ENCODE peak calls at places on chromosomes 13 and 19, in ten cellular contexts. O is neural progenitor cell; H is A549; T is DND-41; E is left ventricle myocardium inferior; Z is CD8-positive, alpha-beta memory T cell; F is endodermal cell; Q is H9; U is transverse colon; Y is lower lobe of right lung. N is an unnamed sample.

GRCh38 chr13:96141032-96141431 is 51.1 kb downstream of the HS6ST3 start:
- DNase-seq in O (peak; percentile 67), H (peak; percentile 25), T (no peak), E (no peak), Z (no peak), F (no peak), Q (no peak), U (no peak), Y (no peak), N (no peak)

GRCh38 chr13:73938375-73939070 is 195.7 kb downstream of the KLF12 start:
- DNase-seq in O (no peak), H (peak; percentile 52), T (no peak), E (no peak), Z (no peak), F (peak; percentile 55), Q (no peak), U (no peak), Y (no peak), N (no peak)

GRCh38 chr13:23608704-23609413 is 38.6 kb downstream of the TNFRSF19 start:
- DNase-seq in O (no peak), H (no peak), T (no peak), E (peak; percentile 59), Z (no peak), F (no peak), Q (no peak), U (peak; percentile 18), Y (peak; percentile 51), N (peak; percentile 70)

GRCh38 chr19:14433454-14434156 is 499 bp downstream of the PKN1 start:
- DNase-seq in O (peak; percentile 48), H (no peak), T (peak; percentile 48), E (no peak), Z (peak; percentile 33), F (peak; percentile 62), Q (no peak), U (peak; percentile 75), Y (peak; percentile 62), N (no peak)

GRCh38 chr13:107864543-107865460 is 350.5 kb downstream of the LIG4 start:
- DNase-seq in O (peak; percentile 90), H (peak; percentile 35), T (peak; percentile 47), E (no peak), Z (no peak), F (peak; percentile 79), Q (no peak), U (no peak), Y (no peak), N (no peak)

GRCh38 chr13:68369739-68370138 is 1139.6 kb upstream of the PCDH9 start:
- DNase-seq in O (no peak), H (peak; percentile 59), T (no peak), E (no peak), Z (no peak), F (no peak), Q (no peak), U (no peak), Y (no peak), N (no peak)

GRCh38 chr13:102877285-102877684 is 31.5 kb downstream of the ERCC5 start:
- DNase-seq in O (no peak), H (no peak), T (no peak), E (no peak), Z (no peak), F (no peak), Q (no peak), U (no peak), Y (no peak), N (no peak)

GRCh38 chr19:42326969-42327368 is 1.5 kb downstream of the MEGF8 start:
- DNase-seq in O (no peak), H (no peak), T (no peak), E (no peak), Z (no peak), F (no peak), Q (no peak), U (no peak), Y (no peak), N (no peak)

GRCh38 chr13:89965252-89965651 is 1382.2 kb upstream of the MIR17HG start:
- DNase-seq in O (no peak), H (no peak), T (no peak), E (no peak), Z (no peak), F (no peak), Q (no peak), U (no peak), Y (no peak), N (no peak)

GRCh38 chr19:22502766-22503165 is 80.6 kb upstream of the ZNF98 start:
- DNase-seq in O (no peak), H (no peak), T (no peak), E (no peak), Z (no peak), F (no peak), Q (no peak), U (no peak), Y (no peak), N (no peak)

GRCh38 chr19:41753936-41754529 is 1.3 kb upstream of the CEACAM6 start:
- DNase-seq in O (peak; percentile 27), H (peak; percentile 69), T (peak; percentile 71), E (no peak), Z (peak; percentile 54), F (peak; percentile 85), Q (peak; percentile 47), U (peak; percentile 77), Y (peak; percentile 57), N (no peak)

GRCh38 chr19:48964205-48965032 is 690 bp upstream of the FTL start:
- DNase-seq in O (peak; percentile 31), H (peak; percentile 83), T (no peak), E (peak; percentile 30), Z (no peak), F (no peak), Q (no peak), U (peak; percentile 47), Y (peak; percentile 56), N (no peak)

GRCh38 chr19:982567-983170 is 1.5 kb upstream of the WDR18 start:
- DNase-seq in O (peak; percentile 89), H (peak; percentile 52), T (peak; percentile 80), E (peak; percentile 74), Z (peak; percentile 70), F (peak; percentile 93), Q (peak; percentile 85), U (peak; percentile 82), Y (peak; percentile 79), N (peak; percentile 81)

GRCh38 chr13:62626771-62627170 is 1211.1 kb upstream of the PCDH20 start:
- DNase-seq in O (peak; percentile 30), H (peak; percentile 7), T (no peak), E (no peak), Z (no peak), F (peak; percentile 87), Q (peak; percentile 56), U (no peak), Y (no peak), N (no peak)

GRCh38 chr13:99996177-99996705 is 14.7 kb downstream of the ZIC2 start:
- DNase-seq in O (peak; percentile 57), H (no peak), T (no peak), E (no peak), Z (no peak), F (peak; percentile 24), Q (no peak), U (no peak), Y (no peak), N (no peak)

GRCh38 chr19:2533686-2534085 is 57.8 kb downstream of the GADD45B start:
- DNase-seq in O (no peak), H (no peak), T (no peak), E (no peak), Z (no peak), F (no peak), Q (no peak), U (no peak), Y (no peak), N (no peak)
- H3K4me1 ChIP-seq in O (no peaks in the 10 kb centered on the region), H (peaks cover 55% of the 10 kb centered on the region), T (peaks cover 21% of the 10 kb centered on the region), E (peaks cover 11% of the 10 kb centered on the region), Z (peaks cover 16% of the 10 kb centered on the region), F (peaks cover 3% of the 10 kb centered on the region), Q (no peaks in the 10 kb centered on the region), U (peaks cover 6% of the 10 kb centered on the region), Y (peaks cover 7% of the 10 kb centered on the region), N (peaks cover 2% of the 10 kb centered on the region)

GRCh38 chr19:35702223-35703012 is 1.9 kb upstream of the ZBTB32 start:
- DNase-seq in O (peak; percentile 99), H (peak; percentile 100), T (peak; percentile 98), E (peak; percentile 95), Z (peak; percentile 93), F (peak; percentile 99), Q (peak; percentile 99), U (peak; percentile 96), Y (peak; percentile 98), N (peak; percentile 94)
- H3K27ac ChIP-seq in O (no peak overlapping the region), H (peak overlapping the region; percentile 80), T (peak overlapping the region; percentile 75), E (peak overlapping the region; percentile 78), Z (peak overlapping the region; percentile 43), F (no peak overlapping the region), Q (no peak overlapping the region), U (peak overlapping the region; percentile 58), Y (peak overlapping the region; percentile 67), N (no peak overlapping the region)

DNA sequence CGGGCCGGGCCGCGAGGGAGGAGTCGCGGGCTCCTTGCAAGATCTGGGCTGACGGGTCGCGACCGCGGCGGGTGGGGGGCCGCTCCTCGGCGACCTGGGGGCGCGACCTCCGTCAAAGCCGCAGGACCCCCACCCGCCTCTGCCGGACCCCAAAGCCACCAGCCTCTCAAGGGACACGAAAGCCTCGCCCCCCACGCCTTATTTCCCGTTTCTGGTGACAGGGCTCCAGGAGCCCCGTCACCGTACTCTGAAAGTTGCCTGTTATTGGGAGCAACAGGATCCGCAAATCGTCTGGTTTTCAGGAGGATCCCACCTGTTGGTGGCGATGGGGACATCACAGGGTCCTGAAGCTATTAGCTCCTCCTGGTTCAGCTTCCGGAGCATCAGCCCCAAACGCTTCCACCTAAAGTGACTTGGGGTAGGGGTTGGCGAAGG is 531 bp downstream of the MAU2 start:
- DNase-seq in O (peak; percentile 71), H (peak; percentile 20), T (peak; percentile 26), E (no peak), Z (no peak), F (peak; percentile 79), Q (peak; percentile 47), U (peak; percentile 19), Y (no peak), N (no peak)
- H3K4me1 ChIP-seq in O (peaks cover 10% of the 10 kb centered on the region), H (peaks cover 13% of the 10 kb centered on the region), T (peaks cover 41% of the 10 kb centered on the region), E (peaks cover 69% of the 10 kb centered on the region), Z (peaks cover 32% of the 10 kb centered on the region), F (no peaks in the 10 kb centered on the region), Q (peaks cover 2% of the 10 kb centered on the region), U (peaks cover 13% of the 10 kb centered on the region), Y (peaks cover 35% of the 10 kb centered on the region), N (peaks cover 7% of the 10 kb centered on the region)

GRCh38 chr13:110233181-110233641 is 73.7 kb downstream of the COL4A1 start:
- DNase-seq in O (no peak), H (no peak), T (no peak), E (peak; percentile 62), Z (no peak), F (peak; percentile 13), Q (no peak), U (no peak), Y (no peak), N (no peak)

GRCh38 chr13:110232146-110232545 is 74.8 kb downstream of the COL4A1 start:
- DNase-seq in O (no peak), H (no peak), T (no peak), E (no peak), Z (no peak), F (peak; percentile 3), Q (no peak), U (no peak), Y (no peak), N (no peak)

GRCh38 chr13:110231348-110232047 is 75.5 kb downstream of the COL4A1 start:
- DNase-seq in O (no peak), H (no peak), T (no peak), E (no peak), Z (no peak), F (peak; percentile 13), Q (no peak), U (no peak), Y (no peak), N (no peak)

GRCh38 chr13:110233682-110234280 is 73.2 kb downstream of the COL4A1 start:
- DNase-seq in O (no peak), H (no peak), T (no peak), E (no peak), Z (no peak), F (peak; percentile 15), Q (no peak), U (no peak), Y (no peak), N (peak; percentile 63)

GRCh38 chr13:110232756-110233155 is 74.2 kb downstream of the COL4A1 start:
- DNase-seq in O (no peak), H (no peak), T (no peak), E (no peak), Z (no peak), F (peak; percentile 11), Q (no peak), U (no peak), Y (no peak), N (no peak)
- H3K27ac ChIP-seq in O (no peak overlapping the region), H (no peak overlapping the region), T (no peak overlapping the region), E (peak overlapping the region; percentile 92), Z (no peak overlapping the region), F (no peak overlapping the region), Q (no peak overlapping the region), U (peak overlapping the region; percentile 75), Y (peak overlapping the region; percentile 60), N (peak overlapping the region; percentile 68)